ENCODE peak calls at places on chromosomes 7 and 10, in ten cellular contexts. One of them, this sample, is unnamed.

GRCh38 chr7:158018061-158018796 is 569.4 kb downstream of the PTPRN2 start:
- DNase-seq in stimulated activated CD4-positive, alpha-beta T cell treated with anti-CD3 and anti-CD28 coated beads, TNF-alpha, amount 100 ng/mL, for 1 hour: no peak
- DNase-seq in fibroblast of gingiva: no peak
- DNase-seq in activated naive CD4-positive, alpha-beta T cell treated with anti-CD3 and anti-CD28 coated beads, Interleukin-2, amount 50 U/mL, for 16 hours: no peak
- DNase-seq in MM.1S: no peak
- DNase-seq in NCI-H1694 treated with DMSO at 0.1 percent for 48 hours: no peak
- DNase-seq in T-helper 1 cell: no peak
- DNase-seq in Kasumi-1: no peak
- DNase-seq in lung: no peak
- DNase-seq in cardiac muscle cell: no peak
- DNase-seq in this sample: no peak

GRCh38 chr10:25125151-25125550 is 49.6 kb upstream of the GPR158 start:
- DNase-seq in stimulated activated CD4-positive, alpha-beta T cell treated with anti-CD3 and anti-CD28 coated beads, TNF-alpha, amount 100 ng/mL, for 1 hour: no peak
- DNase-seq in fibroblast of gingiva: no peak
- DNase-seq in activated naive CD4-positive, alpha-beta T cell treated with anti-CD3 and anti-CD28 coated beads, Interleukin-2, amount 50 U/mL, for 16 hours: no peak
- DNase-seq in MM.1S: no peak
- DNase-seq in NCI-H1694 treated with DMSO at 0.1 percent for 48 hours: no peak
- DNase-seq in T-helper 1 cell: no peak
- DNase-seq in Kasumi-1: no peak
- DNase-seq in lung: no peak
- DNase-seq in cardiac muscle cell: no peak
- DNase-seq in this sample: no peak

GRCh38 chr7:46603780-46604725 is 683.0 kb upstream of the IGFBP3 start:
- DNase-seq in stimulated activated CD4-positive, alpha-beta T cell treated with anti-CD3 and anti-CD28 coated beads, TNF-alpha, amount 100 ng/mL, for 1 hour: no peak
- DNase-seq in fibroblast of gingiva: peak; percentile 97
- DNase-seq in activated naive CD4-positive, alpha-beta T cell treated with anti-CD3 and anti-CD28 coated beads, Interleukin-2, amount 50 U/mL, for 16 hours: no peak
- DNase-seq in MM.1S: no peak
- DNase-seq in NCI-H1694 treated with DMSO at 0.1 percent for 48 hours: no peak
- DNase-seq in T-helper 1 cell: no peak
- DNase-seq in Kasumi-1: no peak
- DNase-seq in lung: peak; percentile 53
- DNase-seq in cardiac muscle cell: peak; percentile 93
- DNase-seq in this sample: no peak

GRCh38 chr7:4880218-4880617 is 3.3 kb downstream of the RADIL start:
- DNase-seq in stimulated activated CD4-positive, alpha-beta T cell treated with anti-CD3 and anti-CD28 coated beads, TNF-alpha, amount 100 ng/mL, for 1 hour: no peak
- DNase-seq in fibroblast of gingiva: no peak
- DNase-seq in activated naive CD4-positive, alpha-beta T cell treated with anti-CD3 and anti-CD28 coated beads, Interleukin-2, amount 50 U/mL, for 16 hours: no peak
- DNase-seq in MM.1S: no peak
- DNase-seq in NCI-H1694 treated with DMSO at 0.1 percent for 48 hours: no peak
- DNase-seq in T-helper 1 cell: no peak
- DNase-seq in Kasumi-1: no peak
- DNase-seq in lung: peak; percentile 63
- DNase-seq in cardiac muscle cell: no peak
- DNase-seq in this sample: no peak

GRCh38 chr7:129210256-129210988 is 14.4 kb upstream of the AHCYL2 start:
- DNase-seq in stimulated activated CD4-positive, alpha-beta T cell treated with anti-CD3 and anti-CD28 coated beads, TNF-alpha, amount 100 ng/mL, for 1 hour: peak; percentile 58
- DNase-seq in fibroblast of gingiva: peak; percentile 38
- DNase-seq in activated naive CD4-positive, alpha-beta T cell treated with anti-CD3 and anti-CD28 coated beads, Interleukin-2, amount 50 U/mL, for 16 hours: peak; percentile 73
- DNase-seq in MM.1S: peak; percentile 81
- DNase-seq in NCI-H1694 treated with DMSO at 0.1 percent for 48 hours: peak; percentile 69
- DNase-seq in T-helper 1 cell: no peak
- DNase-seq in Kasumi-1: peak; percentile 25
- DNase-seq in lung: peak; percentile 76
- DNase-seq in cardiac muscle cell: peak; percentile 69
- DNase-seq in this sample: peak; percentile 74

GRCh38 chr7:1810961-1811849 is 141.1 kb downstream of the ELFN1 start:
- DNase-seq in stimulated activated CD4-positive, alpha-beta T cell treated with anti-CD3 and anti-CD28 coated beads, TNF-alpha, amount 100 ng/mL, for 1 hour: no peak
- DNase-seq in fibroblast of gingiva: peak; percentile 10
- DNase-seq in activated naive CD4-positive, alpha-beta T cell treated with anti-CD3 and anti-CD28 coated beads, Interleukin-2, amount 50 U/mL, for 16 hours: no peak
- DNase-seq in MM.1S: no peak
- DNase-seq in NCI-H1694 treated with DMSO at 0.1 percent for 48 hours: peak; percentile 85
- DNase-seq in T-helper 1 cell: no peak
- DNase-seq in Kasumi-1: peak; percentile 9
- DNase-seq in lung: no peak
- DNase-seq in cardiac muscle cell: peak; percentile 44
- DNase-seq in this sample: no peak

GRCh38 chr10:69261184-69261583 is 17.1 kb upstream of the HK1 start:
- DNase-seq in stimulated activated CD4-positive, alpha-beta T cell treated with anti-CD3 and anti-CD28 coated beads, TNF-alpha, amount 100 ng/mL, for 1 hour: no peak
- DNase-seq in fibroblast of gingiva: no peak
- DNase-seq in activated naive CD4-positive, alpha-beta T cell treated with anti-CD3 and anti-CD28 coated beads, Interleukin-2, amount 50 U/mL, for 16 hours: no peak
- DNase-seq in MM.1S: no peak
- DNase-seq in NCI-H1694 treated with DMSO at 0.1 percent for 48 hours: no peak
- DNase-seq in T-helper 1 cell: no peak
- DNase-seq in Kasumi-1: no peak
- DNase-seq in lung: no peak
- DNase-seq in cardiac muscle cell: no peak
- DNase-seq in this sample: no peak

GRCh38 chr10:32961892-32962369 is 3.9 kb upstream of the ITGB1 start:
- DNase-seq in stimulated activated CD4-positive, alpha-beta T cell treated with anti-CD3 and anti-CD28 coated beads, TNF-alpha, amount 100 ng/mL, for 1 hour: no peak
- DNase-seq in fibroblast of gingiva: peak; percentile 82
- DNase-seq in activated naive CD4-positive, alpha-beta T cell treated with anti-CD3 and anti-CD28 coated beads, Interleukin-2, amount 50 U/mL, for 16 hours: no peak
- DNase-seq in MM.1S: no peak
- DNase-seq in NCI-H1694 treated with DMSO at 0.1 percent for 48 hours: no peak
- DNase-seq in T-helper 1 cell: no peak
- DNase-seq in Kasumi-1: peak; percentile 63
- DNase-seq in lung: no peak
- DNase-seq in cardiac muscle cell: peak; percentile 87
- DNase-seq in this sample: peak; percentile 58